ENCODE peak calls at places on chromosome 11, in seven cellular contexts. N is amniotic epithelial cell; E is fibroblast of lung; L is brain pericyte; T is stimulated activated CD8-positive, alpha-beta memory T cell treated with anti-CD3 and anti-CD28 coated beads, Interleukin-12 subunit alpha, Interleukin-12 subunit beta, amount 100 ng/mL, for 1 hour; W is hippocampal formation; J is HT-29. X is an unnamed sample.

GRCh38 chr11:14583252-14584105 is 60.1 kb upstream of the PDE3B start:
- DNase-seq in E (no peak), W (no peak), N (no peak), L (no peak), J (peak; percentile 48), T (no peak), X (no peak)

GRCh38 chr11:121894581-121894980 is 221.4 kb downstream of the BLID start:
- DNase-seq in T (no peak), N (peak; percentile 74), E (peak; percentile 76), L (no peak), W (no peak), J (no peak), X (no peak)

GRCh38 chr11:74699615-74700396 is 31.4 kb downstream of the CHRDL2 start:
- DNase-seq in L (no peak), W (no peak), N (no peak), J (no peak), E (no peak), T (no peak), X (no peak)

GRCh38 chr11:47480762-47481161 is 31.8 kb upstream of the RAPSN start:
- DNase-seq in E (no peak), L (no peak), J (no peak), N (peak; percentile 32), T (no peak), W (no peak), X (no peak)

GRCh38 chr11:110818032-110818687 is 105.9 kb upstream of the ARHGAP20 start:
- DNase-seq in J (peak; percentile 7), T (no peak), W (no peak), E (peak; percentile 66), L (no peak), N (peak; percentile 88), X (no peak)

GRCh38 chr11:20887137-20887536 is 217.8 kb downstream of the NELL1 start:
- DNase-seq in E (no peak), L (no peak), W (no peak), T (no peak), J (no peak), N (no peak), X (no peak)

GRCh38 chr11:76702378-76703128 is 32.0 kb upstream of the LRRC32 start:
- DNase-seq in J (no peak), E (no peak), N (peak; percentile 25), W (no peak), L (no peak), T (no peak), X (no peak)

GRCh38 chr11:31509017-31509411 is 408 bp downstream of the IMMP1L start:
- DNase-seq in L (no peak), T (no peak), E (no peak), J (no peak), W (peak; percentile 58), N (peak; percentile 3), X (no peak)

GRCh38 chr11:73087730-73088129 is 54.4 kb downstream of the FCHSD2 start:
- DNase-seq in J (no peak), N (peak; percentile 80), E (peak; percentile 17), W (no peak), L (no peak), T (no peak), X (no peak)

GRCh38 chr11:113932788-113933187 is 28.2 kb downstream of the HTR3B start:
- DNase-seq in T (no peak), J (no peak), L (no peak), N (no peak), E (no peak), W (no peak), X (no peak)

GRCh38 chr11:84857746-84858145 is 769.4 kb downstream of the DLG2 start:
- DNase-seq in L (no peak), W (no peak), N (no peak), T (no peak), E (peak; percentile 47), J (no peak), X (no peak)

GRCh38 chr11:134976540-134976939 is 564.5 kb upstream of the B3GAT1 start:
- DNase-seq in E (no peak), J (no peak), N (no peak), T (no peak), W (no peak), L (no peak), X (no peak)

GRCh38 chr11:47052576-47052975 is 116.0 kb downstream of the CSTPP1 start:
- DNase-seq in J (no peak), E (no peak), L (no peak), N (peak; percentile 94), T (no peak), W (no peak), X (no peak)

GRCh38 chr11:120807414-120808150 is 216.3 kb upstream of the TBCEL start:
- DNase-seq in W (no peak), N (peak; percentile 87), T (no peak), L (peak; percentile 85), J (peak; percentile 75), E (peak; percentile 96), X (no peak)

GRCh38 chr11:33553486-33553885 is 147.1 kb downstream of the C11orf91 start:
- DNase-seq in J (no peak), T (no peak), W (no peak), N (no peak), L (no peak), E (peak; percentile 76), X (no peak)

GRCh38 chr11:57349491-57350274 is 11.5 kb downstream of the P2RX3 start:
- DNase-seq in E (peak; percentile 21), L (no peak), W (no peak), T (peak; percentile 42), N (peak; percentile 70), J (peak; percentile 65), X (peak; percentile 66)

GRCh38 chr11:12704049-12704448 is 29.8 kb downstream of the TEAD1 start:
- DNase-seq in N (peak; percentile 61), W (no peak), E (peak; percentile 86), T (no peak), L (no peak), J (no peak), X (no peak)

GRCh38 chr11:73426184-73426845 is 50.1 kb downstream of the RELT start:
- DNase-seq in L (no peak), J (no peak), T (no peak), W (peak; percentile 11), N (no peak), E (peak; percentile 73), X (no peak)

GRCh38 chr11:26465270-26465669 is 106.8 kb downstream of the MUC15 start:
- DNase-seq in W (no peak), N (no peak), T (no peak), J (no peak), E (no peak), L (no peak), X (no peak)

GRCh38 chr11:69122642-69123431 is 32.9 kb upstream of the SMIM38 start:
- DNase-seq in L (no peak), E (peak; percentile 84), T (peak; percentile 25), J (peak; percentile 98), N (peak; percentile 63), W (no peak), X (no peak)

GRCh38 chr11:69425895-69426544 is 55.4 kb upstream of the LINC01488 start:
- DNase-seq in E (no peak), T (no peak), W (no peak), J (no peak), N (no peak), L (no peak), X (no peak)

X was measured in memory B cell.